ENCODE peak calls at places on chromosomes 3 and 15, in seven cellular contexts. R is K562, T is MV-4-11, S is neuronal stem cell, N is COLO829, Q is neural crest cell, E is Kasumi-1. W is an unnamed sample.

GRCh38 chr3:27666708-27667107 is 55.4 kb downstream of the EOMES start:
- DNase-seq in R (peak), T (peak), S (peak), N (no peak), Q (peak), E (peak), W (peak)

GRCh38 chr3:129316121-129317013 is 37.7 kb downstream of the HMCES start:
- DNase-seq in R (peak), T (peak), S (peak), N (peak), Q (peak), E (peak), W (no peak)

GRCh38 chr3:49656541-49657112 is 17.5 kb upstream of the APEH start:
- DNase-seq in R (peak), T (peak), S (no peak), N (no peak), Q (no peak), E (peak), W (no peak)

GRCh38 chr3:134376786-134377431 is 2.7 kb upstream of the AMOTL2 start:
- DNase-seq in R (no peak), T (no peak), S (no peak), N (no peak), Q (no peak), E (no peak), W (no peak)

GRCh38 chr3:142501004-142501926 is 53.4 kb upstream of the XRN1 start:
- DNase-seq in R (no peak), T (no peak), S (no peak), N (peak), Q (no peak), E (no peak), W (peak)

GRCh38 chr3:149280950-149281349 is 52.5 kb downstream of the TM4SF18 start:
- DNase-seq in R (no peak), T (no peak), S (no peak), N (no peak), Q (no peak), E (no peak), W (no peak)

GRCh38 chr15:66124626-66125025 is 128.9 kb downstream of the MEGF11 start:
- DNase-seq in R (no peak), T (no peak), S (no peak), N (no peak), Q (no peak), E (no peak), W (no peak)

GRCh38 chr15:40694706-40695468 is at the start of gene RAD51:
- DNase-seq in R (peak), T (peak), S (peak), N (peak), Q (peak), E (peak), W (peak)

GRCh38 chr15:70451861-70452653 is 311.3 kb downstream of the UACA start:
- DNase-seq in R (peak), T (no peak), S (no peak), N (no peak), Q (no peak), E (no peak), W (no peak)

GRCh38 chr15:51973220-51973619 is 1.6 kb upstream of the LEO1 start:
- DNase-seq in R (no peak), T (no peak), S (no peak), N (no peak), Q (no peak), E (no peak), W (no peak)

GRCh38 chr3:180871901-180872300 is 40.6 kb upstream of the FXR1 start:
- DNase-seq in R (no peak), T (peak), S (no peak), N (peak), Q (no peak), E (peak), W (no peak)

GRCh38 chr15:63596666-63597032 is 538 bp upstream of the FBXL22 start:
- DNase-seq in R (no peak), T (no peak), S (no peak), N (no peak), Q (no peak), E (no peak), W (no peak)

GRCh38 chr3:189202583-189202982 is 30.8 kb downstream of the TPRG1 start:
- DNase-seq in R (no peak), T (no peak), S (no peak), N (peak), Q (no peak), E (no peak), W (no peak)

GRCh38 chr3:128252083-128252482 is 98.8 kb downstream of the EEFSEC start:
- DNase-seq in R (no peak), T (no peak), S (no peak), N (no peak), Q (no peak), E (no peak), W (no peak)

GRCh38 chr15:53982876-53983275 is 4.6 kb downstream of the UNC13C start:
- DNase-seq in R (no peak), T (no peak), S (no peak), N (no peak), Q (no peak), E (no peak), W (no peak)

GRCh38 chr3:173938159-173938558 is 540.6 kb downstream of the NLGN1 start:
- DNase-seq in R (no peak), T (no peak), S (no peak), N (no peak), Q (no peak), E (no peak), W (no peak)

GRCh38 chr15:27770769-27771554 is 328.2 kb downstream of the OCA2 start:
- DNase-seq in R (no peak), T (no peak), S (no peak), N (no peak), Q (no peak), E (no peak), W (no peak)

GRCh38 chr15:70147178-70147760 is 49.6 kb upstream of the TLE3 start:
- DNase-seq in R (no peak), T (peak), S (no peak), N (no peak), Q (no peak), E (peak), W (no peak)

GRCh38 chr3:69872783-69873378 is 126.7 kb upstream of the SAMMSON start:
- DNase-seq in R (peak), T (no peak), S (no peak), N (no peak), Q (no peak), E (no peak), W (no peak)

GRCh38 chr3:195139876-195140240 is 131.1 kb downstream of the XXYLT1 start:
- DNase-seq in R (no peak), T (no peak), S (no peak), N (no peak), Q (no peak), E (no peak), W (no peak)

GRCh38 chr3:72223116-72223515 is 438.2 kb upstream of the PROK2 start:
- DNase-seq in R (no peak), T (no peak), S (no peak), N (no peak), Q (no peak), E (no peak), W (no peak)

GRCh38 chr3:3772338-3772737 is 26.9 kb upstream of the LRRN1 start:
- DNase-seq in R (no peak), T (no peak), S (no peak), N (no peak), Q (no peak), E (no peak), W (no peak)

GRCh38 chr15:43851251-43851650 is 24.4 kb downstream of the WDR76 start:
- DNase-seq in R (no peak), T (no peak), S (no peak), N (no peak), Q (no peak), E (no peak), W (no peak)

GRCh38 chr3:9870978-9871377 is 9.1 kb downstream of the CIDEC start:
- DNase-seq in R (no peak), T (no peak), S (no peak), N (no peak), Q (no peak), E (no peak), W (peak)

GRCh38 chr3:177810162-177810623 is 612.9 kb upstream of the TBL1XR1 start:
- DNase-seq in R (no peak), T (no peak), S (no peak), N (peak), Q (no peak), E (no peak), W (peak)

GRCh38 chr15:89904519-89904918 is 8.2 kb downstream of the ARPIN start:
- DNase-seq in R (no peak), T (no peak), S (no peak), N (no peak), Q (no peak), E (no peak), W (no peak)

GRCh38 chr15:73969151-73969759 is 22.8 kb downstream of the STOML1 start:
- DNase-seq in R (no peak), T (no peak), S (no peak), N (no peak), Q (no peak), E (no peak), W (no peak)

GRCh38 chr3:64684715-64685261 is 3.0 kb downstream of the ADAMTS9 start:
- DNase-seq in R (no peak), T (no peak), S (peak), N (no peak), Q (peak), E (no peak), W (no peak)

GRCh38 chr3:161264771-161265343 is 43.7 kb downstream of the NMD3 start:
- DNase-seq in R (no peak), T (no peak), S (no peak), N (no peak), Q (no peak), E (no peak), W (no peak)

GRCh38 chr3:174100744-174101143 is 703.2 kb downstream of the NLGN1 start:
- DNase-seq in R (no peak), T (no peak), S (no peak), N (no peak), Q (no peak), E (no peak), W (no peak)

GRCh38 chr3:107525954-107526305 is 3.2 kb downstream of the BBX start:
- DNase-seq in R (no peak), T (no peak), S (no peak), N (no peak), Q (no peak), E (no peak), W (no peak)